ENCODE peak calls at places on chromosomes 6 and 20, in ten cellular contexts. R is CD4-positive, alpha-beta memory T cell; Z is uterus; E is DND-41; B is neuronal stem cell; G is IMR-90; W is MM.1S; S is breast epithelium; A is adrenal gland; Q is Caco-2. L is an unnamed sample. For H3K4me1, the result is how much of the 10 kb centered on the place peaks cover.

GRCh38 chr6:55617272-55617671 is 38.3 kb upstream of the HMGCLL1 start:
- DNase-seq in R (no peak), Z (no peak), E (peak), B (no peak), G (peak), W (peak), S (no peak), A (no peak), Q (peak), L (no peak)

GRCh38 chr20:5073154-5074049 is 46.4 kb downstream of the PCNA start:
- DNase-seq in R (no peak), Z (peak), E (peak), B (no peak), G (peak), W (no peak), S (peak), A (peak), Q (peak), L (peak)

GRCh38 chr6:130647221-130647620 is 180.0 kb upstream of the SMLR1 start:
- DNase-seq in R (no peak), Z (no peak), E (no peak), B (no peak), G (no peak), W (no peak), S (no peak), A (no peak), Q (no peak), L (no peak)

GRCh38 chr6:169701953-169702639 is at the start of the genes C6orf120 and WDR27:
- DNase-seq in R (peak), Z (peak), E (peak), B (peak), G (peak), W (peak), S (peak), A (peak), Q (peak), L (peak)

GRCh38 chr6:168526841-168527281 is 85.9 kb downstream of the SMOC2 start:
- DNase-seq in R (no peak), Z (peak), E (no peak), B (no peak), G (no peak), W (no peak), S (peak), A (no peak), Q (no peak), L (peak)

GRCh38 chr6:84740385-84740784 is 24.0 kb downstream of the TBX18 start:
- DNase-seq in R (no peak), Z (no peak), E (no peak), B (no peak), G (no peak), W (no peak), S (no peak), A (no peak), Q (no peak), L (no peak)

GRCh38 chr6:36679043-36679821 is 718 bp downstream of the CDKN1A start:
- DNase-seq in R (no peak), Z (peak), E (no peak), B (peak), G (peak), W (no peak), S (peak), A (peak), Q (peak), L (peak)

GRCh38 chr20:56998438-56998837 is 268.0 kb downstream of the BMP7 start:
- DNase-seq in R (no peak), Z (no peak), E (no peak), B (no peak), G (no peak), W (peak), S (no peak), A (no peak), Q (no peak), L (no peak)

GRCh38 chr6:17656092-17656491 is 50.6 kb downstream of the NUP153 start:
- DNase-seq in R (no peak), Z (no peak), E (no peak), B (no peak), G (no peak), W (no peak), S (no peak), A (no peak), Q (no peak), L (no peak)

GRCh38 chr6:116969211-116969863 is 92.3 kb downstream of the RFX6 start:
- DNase-seq in R (no peak), Z (no peak), E (peak), B (peak), G (peak), W (peak), S (no peak), A (peak), Q (peak), L (no peak)

GRCh38 chr20:33334111-33334510 is 51.1 kb downstream of the BPIFB1 start:
- DNase-seq in R (no peak), Z (no peak), E (no peak), B (no peak), G (no peak), W (no peak), S (no peak), A (no peak), Q (no peak), L (no peak)
- H3K4me1 ChIP-seq in R (under half), Z (under half), E (under half), B (under half), G (under half), W (under half), S (under half), A (under half), Q (under half), L (under half)

DNA sequence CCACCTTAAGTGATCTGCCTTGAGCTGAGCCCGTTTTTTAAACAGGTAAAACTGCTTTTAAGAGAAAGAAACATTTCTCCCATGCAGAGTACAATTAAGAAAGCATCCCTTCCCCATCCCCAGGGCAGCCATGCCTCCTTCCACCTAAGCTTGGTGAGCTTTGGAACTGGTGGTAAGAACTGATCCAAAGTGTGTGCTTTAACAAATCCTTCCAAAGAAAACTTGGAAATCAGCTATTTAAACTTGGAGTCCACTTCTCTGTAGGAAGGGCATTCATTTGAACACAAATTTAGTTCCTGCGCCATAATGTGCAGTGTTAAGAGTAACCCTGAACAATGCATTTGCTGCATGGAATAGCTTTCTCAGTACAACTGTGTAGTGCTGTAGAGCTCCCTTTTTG is 17.0 kb downstream of the GMDS start:
- DNase-seq in R (no peak), Z (no peak), E (no peak), B (no peak), G (no peak), W (no peak), S (no peak), A (no peak), Q (no peak), L (no peak)
- H3K4me3 ChIP-seq in R (no peak), Z (no peak), E (no peak), B (no peak), G (no peak), W (no peak), S (no peak), A (no peak), Q (no peak), L (no peak)

GRCh38 chr20:38277285-38277684 is 16.8 kb upstream of the KIAA1755 start:
- DNase-seq in R (no peak), Z (no peak), E (no peak), B (no peak), G (no peak), W (no peak), S (no peak), A (no peak), Q (no peak), L (no peak)

GRCh38 chr20:38275815-38276550 is 15.4 kb upstream of the KIAA1755 start:
- DNase-seq in R (no peak), Z (no peak), E (no peak), B (no peak), G (peak), W (no peak), S (no peak), A (no peak), Q (no peak), L (no peak)

GRCh38 chr20:38278763-38279162 is 18.2 kb upstream of the KIAA1755 start:
- DNase-seq in R (no peak), Z (no peak), E (no peak), B (no peak), G (no peak), W (no peak), S (no peak), A (no peak), Q (no peak), L (no peak)

GRCh38 chr20:38277691-38278090 is 17.2 kb upstream of the KIAA1755 start:
- DNase-seq in R (no peak), Z (no peak), E (no peak), B (no peak), G (no peak), W (no peak), S (no peak), A (no peak), Q (no peak), L (no peak)

GRCh38 chr20:38278150-38278549 is 17.6 kb upstream of the KIAA1755 start:
- DNase-seq in R (no peak), Z (no peak), E (no peak), B (peak), G (peak), W (no peak), S (no peak), A (no peak), Q (no peak), L (no peak)
- H3K4me1 ChIP-seq in R (under half), Z (under half), E (under half), B (under half), G (under half), W (under half), S (under half), A (under half), Q (under half), L (under half)

GRCh38 chr6:12956991-12957320 is 240.4 kb downstream of the PHACTR1 start:
- DNase-seq in R (no peak), Z (no peak), E (no peak), B (no peak), G (no peak), W (no peak), S (no peak), A (no peak), Q (no peak), L (no peak)

GRCh38 chr6:12961761-12962160 is 245.2 kb downstream of the PHACTR1 start:
- DNase-seq in R (no peak), Z (no peak), E (no peak), B (no peak), G (no peak), W (no peak), S (no peak), A (no peak), Q (no peak), L (no peak)

GRCh38 chr6:12955996-12956395 is 239.4 kb downstream of the PHACTR1 start:
- DNase-seq in R (no peak), Z (no peak), E (no peak), B (no peak), G (no peak), W (no peak), S (no peak), A (no peak), Q (no peak), L (no peak)

GRCh38 chr6:12958052-12958706 is 241.6 kb downstream of the PHACTR1 start:
- DNase-seq in R (no peak), Z (no peak), E (no peak), B (no peak), G (no peak), W (no peak), S (no peak), A (no peak), Q (no peak), L (no peak)

GRCh38 chr6:12957321-12958051 is 240.9 kb downstream of the PHACTR1 start:
- DNase-seq in R (peak), Z (peak), E (peak), B (no peak), G (peak), W (peak), S (no peak), A (peak), Q (no peak), L (peak)
- H3K4me3 ChIP-seq in R (peak), Z (peak), E (peak), B (peak), G (peak), W (peak), S (peak), A (peak), Q (no peak), L (peak)

DNA sequence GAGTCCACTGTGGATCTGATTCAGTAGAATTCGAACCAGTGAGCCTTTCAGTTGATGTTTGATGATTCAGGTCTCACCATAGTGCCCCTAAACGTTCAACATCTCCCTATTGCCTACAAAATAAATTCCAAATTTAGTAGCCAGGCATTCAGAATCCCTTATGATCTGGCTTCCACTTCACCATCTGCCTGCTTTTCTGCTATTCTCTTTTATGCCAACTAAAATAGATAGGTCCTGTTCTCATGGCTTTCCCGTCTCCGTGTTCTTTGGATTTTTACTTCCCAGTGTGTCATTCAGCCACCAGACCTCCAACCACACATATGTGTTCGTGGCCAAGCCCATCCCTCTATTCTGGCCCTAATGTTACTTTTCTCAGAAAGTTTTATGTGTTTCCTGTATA is 410.4 kb downstream of the LMBRD1 start:
- DNase-seq in R (no peak), Z (no peak), E (no peak), B (no peak), G (no peak), W (no peak), S (no peak), A (no peak), Q (no peak), L (no peak)
- H3K4me1 ChIP-seq in R (under half), Z (under half), E (under half), B (under half), G (under half), W (under half), S (under half), A (under half), Q (under half), L (under half)

DNA sequence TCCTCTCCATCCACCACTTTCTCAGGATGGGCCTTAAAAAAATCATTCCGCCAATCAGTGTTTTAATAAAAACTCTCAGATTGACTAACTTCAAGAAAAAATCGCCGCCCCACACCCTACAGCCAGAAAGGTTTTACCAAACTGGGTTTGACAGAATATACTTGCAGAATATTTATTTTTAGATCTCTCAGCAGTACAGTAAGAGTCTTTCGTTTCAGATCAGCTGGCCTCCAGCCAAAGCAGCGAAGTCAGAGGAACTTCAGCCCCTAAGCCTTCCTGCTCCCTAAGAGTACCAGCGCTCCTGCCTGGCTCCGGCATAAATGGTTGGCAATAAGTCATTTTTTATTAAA is 24.7 kb downstream of the TBC1D7 start:
- DNase-seq in R (no peak), Z (peak), E (no peak), B (no peak), G (peak), W (peak), S (peak), A (peak), Q (no peak), L (peak)
- H3K4me3 ChIP-seq in R (no peak), Z (no peak), E (no peak), B (no peak), G (peak), W (peak), S (no peak), A (no peak), Q (no peak), L (no peak)

GRCh38 chr20:44212792-44213191 is 2.2 kb upstream of the OSER1 start:
- DNase-seq in R (no peak), Z (no peak), E (no peak), B (no peak), G (peak), W (no peak), S (no peak), A (no peak), Q (no peak), L (no peak)
- H3K4me1 ChIP-seq in R (half or more), Z (under half), E (under half), B (under half), G (under half), W (under half), S (under half), A (under half), Q (under half), L (under half)

GRCh38 chr20:51356871-51357270 is 185.6 kb downstream of the NFATC2 start:
- DNase-seq in R (no peak), Z (no peak), E (no peak), B (no peak), G (no peak), W (no peak), S (no peak), A (no peak), Q (no peak), L (no peak)

GRCh38 chr20:51350941-51351631 is 191.4 kb downstream of the NFATC2 start:
- DNase-seq in R (no peak), Z (no peak), E (no peak), B (no peak), G (peak), W (no peak), S (no peak), A (no peak), Q (no peak), L (no peak)

GRCh38 chr20:51354769-51355319 is 187.7 kb downstream of the NFATC2 start:
- DNase-seq in R (no peak), Z (no peak), E (no peak), B (no peak), G (peak), W (no peak), S (no peak), A (no peak), Q (no peak), L (no peak)

GRCh38 chr20:51352790-51353189 is 189.7 kb downstream of the NFATC2 start:
- DNase-seq in R (no peak), Z (no peak), E (no peak), B (no peak), G (no peak), W (no peak), S (no peak), A (no peak), Q (no peak), L (no peak)

DNA sequence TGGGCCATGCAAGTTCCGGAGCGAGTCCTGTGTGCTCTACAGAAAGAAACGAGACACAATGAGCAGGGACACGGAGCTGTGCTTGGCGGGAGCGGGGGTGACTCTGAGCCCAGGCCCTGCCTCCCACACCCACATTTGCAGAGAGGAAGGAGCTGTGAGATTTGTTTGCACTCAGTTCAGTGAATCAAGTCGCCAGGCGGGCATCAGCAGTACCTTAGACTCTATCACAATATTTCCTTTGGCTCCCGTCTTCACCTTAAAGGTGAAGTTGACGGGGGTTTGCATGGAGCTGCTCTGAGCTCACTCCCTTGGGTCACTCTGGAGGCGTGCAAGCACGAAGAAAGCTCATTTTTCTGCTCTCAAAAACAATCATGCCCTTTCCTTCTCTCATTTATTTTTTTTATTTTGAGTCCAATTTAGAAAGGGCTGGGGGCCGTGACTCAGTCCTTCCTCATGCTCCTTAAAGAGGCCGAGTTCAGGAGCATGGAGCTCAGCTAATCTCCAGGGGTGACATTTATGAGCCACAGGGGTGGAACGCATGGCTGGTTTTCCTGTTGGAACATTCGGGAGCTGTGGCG is 188.2 kb downstream of the NFATC2 start:
- DNase-seq in R (no peak), Z (no peak), E (no peak), B (no peak), G (peak), W (no peak), S (no peak), A (no peak), Q (no peak), L (no peak)
- H3K4me3 ChIP-seq in R (no peak), Z (no peak), E (no peak), B (no peak), G (no peak), W (no peak), S (no peak), A (no peak), Q (no peak), L (no peak)

GRCh38 chr6:47134476-47135189 is 92.5 kb upstream of the ADGRF1 start:
- DNase-seq in R (no peak), Z (no peak), E (no peak), B (no peak), G (peak), W (no peak), S (no peak), A (no peak), Q (peak), L (no peak)
- H3K4me1 ChIP-seq in R (under half), Z (under half), E (under half), B (under half), G (under half), W (under half), S (under half), A (under half), Q (half or more), L (under half)

DNA sequence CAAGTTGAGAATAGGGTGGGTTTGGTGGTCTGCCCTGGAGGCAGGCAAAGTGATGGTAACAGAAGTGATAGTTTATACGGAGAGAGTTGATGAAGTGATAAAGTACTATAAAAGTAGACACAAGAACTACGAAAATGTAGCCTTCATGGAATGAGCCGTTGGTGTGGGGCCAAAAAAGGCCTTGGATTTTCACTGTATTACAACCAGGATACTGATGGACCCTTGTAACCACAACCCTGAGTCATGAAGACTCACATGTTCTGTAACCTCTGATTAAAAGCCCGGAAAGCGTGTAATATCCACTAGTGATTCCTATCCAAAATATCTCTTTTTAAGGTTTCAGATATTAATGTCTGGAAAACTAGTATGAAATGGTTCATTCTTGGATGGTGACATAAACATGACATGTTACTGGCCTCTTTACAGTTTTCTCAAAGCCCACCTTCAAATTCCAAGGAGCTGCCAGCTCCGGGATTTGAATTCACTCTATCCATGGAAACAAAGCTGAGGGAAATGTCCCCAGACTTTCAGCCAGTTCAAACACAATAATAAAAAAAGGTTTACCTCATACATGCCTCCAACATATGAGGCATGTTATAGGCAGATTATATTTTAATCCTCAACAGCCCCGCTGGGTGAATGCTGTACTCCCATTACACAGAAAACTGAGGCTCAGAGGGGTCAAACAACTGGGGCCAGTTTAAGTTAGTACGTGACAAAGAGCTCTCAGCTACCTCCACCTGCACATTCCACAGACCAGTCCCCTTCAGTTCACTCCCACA is 55.4 kb downstream of the MRPL14 start:
- DNase-seq in R (no peak), Z (peak), E (no peak), B (no peak), G (peak), W (no peak), S (no peak), A (no peak), Q (no peak), L (no peak)
- H3K4me3 ChIP-seq in R (no peak), Z (no peak), E (peak), B (no peak), G (no peak), W (no peak), S (no peak), A (no peak), Q (no peak), L (no peak)

L was measured in lung.